ENCODE peak calls at places on chromosomes 13 and 19, in five cellular contexts. One of them, this sample, is unnamed.

GRCh38 chr19:963401-964022 is 20.6 kb upstream of the WDR18 start:
- DNase-seq in Kasumi-1: no peak
- DNase-seq in activated T-helper 1 cell treated with anti-CD3 and anti-CD28 coated beads, Interleukin-12 subunit alpha, Interleukin-12 subunit beta, Interleukin-2, Interleukin-4 antibody, amounts not matched to agents 30 ng/mL and 10 ng/mL and 1 ng/mL, durations not matched to agents 14 hours and 24 hours and 36 hours: no peak
- DNase-seq in stimulated activated CD8-positive, alpha-beta memory T cell treated with anti-CD3 and anti-CD28 coated beads, Interleukin-4, amount 100 ng/mL, for 1 hour: no peak
- DNase-seq in HCEC 1CT: no peak
- DNase-seq in this sample: no peak

GRCh38 chr19:36115453-36116343 is at the start of gene TBCB:
- DNase-seq in activated T-helper 1 cell treated with anti-CD3 and anti-CD28 coated beads, Interleukin-12 subunit alpha, Interleukin-12 subunit beta, Interleukin-2, Interleukin-4 antibody, amounts not matched to agents 30 ng/mL and 10 ng/mL and 1 ng/mL, durations not matched to agents 14 hours and 24 hours and 36 hours: peak
- DNase-seq in Kasumi-1: peak
- DNase-seq in stimulated activated CD8-positive, alpha-beta memory T cell treated with anti-CD3 and anti-CD28 coated beads, Interleukin-4, amount 100 ng/mL, for 1 hour: peak
- DNase-seq in HCEC 1CT: no peak
- DNase-seq in this sample: peak

GRCh38 chr13:34300559-34300958 is 482.6 kb downstream of the RFC3 start:
- DNase-seq in activated T-helper 1 cell treated with anti-CD3 and anti-CD28 coated beads, Interleukin-12 subunit alpha, Interleukin-12 subunit beta, Interleukin-2, Interleukin-4 antibody, amounts not matched to agents 30 ng/mL and 10 ng/mL and 1 ng/mL, durations not matched to agents 14 hours and 24 hours and 36 hours: no peak
- DNase-seq in Kasumi-1: no peak
- DNase-seq in HCEC 1CT: no peak
- DNase-seq in stimulated activated CD8-positive, alpha-beta memory T cell treated with anti-CD3 and anti-CD28 coated beads, Interleukin-4, amount 100 ng/mL, for 1 hour: no peak
- DNase-seq in this sample: peak

GRCh38 chr19:29006057-29006735 is 206.8 kb downstream of the UQCRFS1 start:
- DNase-seq in stimulated activated CD8-positive, alpha-beta memory T cell treated with anti-CD3 and anti-CD28 coated beads, Interleukin-4, amount 100 ng/mL, for 1 hour: no peak
- DNase-seq in HCEC 1CT: no peak
- DNase-seq in activated T-helper 1 cell treated with anti-CD3 and anti-CD28 coated beads, Interleukin-12 subunit alpha, Interleukin-12 subunit beta, Interleukin-2, Interleukin-4 antibody, amounts not matched to agents 30 ng/mL and 10 ng/mL and 1 ng/mL, durations not matched to agents 14 hours and 24 hours and 36 hours: no peak
- DNase-seq in Kasumi-1: no peak
- DNase-seq in this sample: peak

GRCh38 chr13:50052478-50052877 is 37.2 kb downstream of the KCNRG start:
- DNase-seq in stimulated activated CD8-positive, alpha-beta memory T cell treated with anti-CD3 and anti-CD28 coated beads, Interleukin-4, amount 100 ng/mL, for 1 hour: no peak
- DNase-seq in HCEC 1CT: no peak
- DNase-seq in Kasumi-1: no peak
- DNase-seq in activated T-helper 1 cell treated with anti-CD3 and anti-CD28 coated beads, Interleukin-12 subunit alpha, Interleukin-12 subunit beta, Interleukin-2, Interleukin-4 antibody, amounts not matched to agents 30 ng/mL and 10 ng/mL and 1 ng/mL, durations not matched to agents 14 hours and 24 hours and 36 hours: no peak
- DNase-seq in this sample: no peak

GRCh38 chr13:98300956-98301641 is 124.0 kb upstream of the RNF113B start:
- DNase-seq in HCEC 1CT: peak
- DNase-seq in stimulated activated CD8-positive, alpha-beta memory T cell treated with anti-CD3 and anti-CD28 coated beads, Interleukin-4, amount 100 ng/mL, for 1 hour: no peak
- DNase-seq in Kasumi-1: no peak
- DNase-seq in activated T-helper 1 cell treated with anti-CD3 and anti-CD28 coated beads, Interleukin-12 subunit alpha, Interleukin-12 subunit beta, Interleukin-2, Interleukin-4 antibody, amounts not matched to agents 30 ng/mL and 10 ng/mL and 1 ng/mL, durations not matched to agents 14 hours and 24 hours and 36 hours: no peak
- DNase-seq in this sample: peak

GRCh38 chr13:110491869-110492268 is 69.7 kb downstream of the RAB20 start:
- DNase-seq in HCEC 1CT: no peak
- DNase-seq in stimulated activated CD8-positive, alpha-beta memory T cell treated with anti-CD3 and anti-CD28 coated beads, Interleukin-4, amount 100 ng/mL, for 1 hour: no peak
- DNase-seq in activated T-helper 1 cell treated with anti-CD3 and anti-CD28 coated beads, Interleukin-12 subunit alpha, Interleukin-12 subunit beta, Interleukin-2, Interleukin-4 antibody, amounts not matched to agents 30 ng/mL and 10 ng/mL and 1 ng/mL, durations not matched to agents 14 hours and 24 hours and 36 hours: no peak
- DNase-seq in Kasumi-1: no peak
- DNase-seq in this sample: no peak

GRCh38 chr13:34748561-34748960 is 193.5 kb upstream of the NBEA start:
- DNase-seq in stimulated activated CD8-positive, alpha-beta memory T cell treated with anti-CD3 and anti-CD28 coated beads, Interleukin-4, amount 100 ng/mL, for 1 hour: no peak
- DNase-seq in activated T-helper 1 cell treated with anti-CD3 and anti-CD28 coated beads, Interleukin-12 subunit alpha, Interleukin-12 subunit beta, Interleukin-2, Interleukin-4 antibody, amounts not matched to agents 30 ng/mL and 10 ng/mL and 1 ng/mL, durations not matched to agents 14 hours and 24 hours and 36 hours: no peak
- DNase-seq in Kasumi-1: no peak
- DNase-seq in HCEC 1CT: no peak
- DNase-seq in this sample: no peak

GRCh38 chr19:56291857-56292256 is 19.3 kb downstream of the EDDM13 start:
- DNase-seq in activated T-helper 1 cell treated with anti-CD3 and anti-CD28 coated beads, Interleukin-12 subunit alpha, Interleukin-12 subunit beta, Interleukin-2, Interleukin-4 antibody, amounts not matched to agents 30 ng/mL and 10 ng/mL and 1 ng/mL, durations not matched to agents 14 hours and 24 hours and 36 hours: no peak
- DNase-seq in Kasumi-1: no peak
- DNase-seq in stimulated activated CD8-positive, alpha-beta memory T cell treated with anti-CD3 and anti-CD28 coated beads, Interleukin-4, amount 100 ng/mL, for 1 hour: no peak
- DNase-seq in HCEC 1CT: no peak
- DNase-seq in this sample: peak

GRCh38 chr19:13597625-13598024 is 91.3 kb upstream of the CACNA1A start:
- DNase-seq in stimulated activated CD8-positive, alpha-beta memory T cell treated with anti-CD3 and anti-CD28 coated beads, Interleukin-4, amount 100 ng/mL, for 1 hour: peak
- DNase-seq in activated T-helper 1 cell treated with anti-CD3 and anti-CD28 coated beads, Interleukin-12 subunit alpha, Interleukin-12 subunit beta, Interleukin-2, Interleukin-4 antibody, amounts not matched to agents 30 ng/mL and 10 ng/mL and 1 ng/mL, durations not matched to agents 14 hours and 24 hours and 36 hours: peak
- DNase-seq in HCEC 1CT: peak
- DNase-seq in Kasumi-1: peak
- DNase-seq in this sample: peak

GRCh38 chr13:40149611-40150283 is 494.3 kb downstream of the COG6 start:
- DNase-seq in Kasumi-1: no peak
- DNase-seq in stimulated activated CD8-positive, alpha-beta memory T cell treated with anti-CD3 and anti-CD28 coated beads, Interleukin-4, amount 100 ng/mL, for 1 hour: no peak
- DNase-seq in HCEC 1CT: peak
- DNase-seq in activated T-helper 1 cell treated with anti-CD3 and anti-CD28 coated beads, Interleukin-12 subunit alpha, Interleukin-12 subunit beta, Interleukin-2, Interleukin-4 antibody, amounts not matched to agents 30 ng/mL and 10 ng/mL and 1 ng/mL, durations not matched to agents 14 hours and 24 hours and 36 hours: no peak
- DNase-seq in this sample: peak

GRCh38 chr19:5913739-5914357 is at the start of gene CAPS:
- DNase-seq in activated T-helper 1 cell treated with anti-CD3 and anti-CD28 coated beads, Interleukin-12 subunit alpha, Interleukin-12 subunit beta, Interleukin-2, Interleukin-4 antibody, amounts not matched to agents 30 ng/mL and 10 ng/mL and 1 ng/mL, durations not matched to agents 14 hours and 24 hours and 36 hours: no peak
- DNase-seq in stimulated activated CD8-positive, alpha-beta memory T cell treated with anti-CD3 and anti-CD28 coated beads, Interleukin-4, amount 100 ng/mL, for 1 hour: no peak
- DNase-seq in Kasumi-1: no peak
- DNase-seq in HCEC 1CT: no peak
- DNase-seq in this sample: peak

GRCh38 chr19:658916-659839 is 3.8 kb downstream of the RNF126 start:
- DNase-seq in HCEC 1CT: no peak
- DNase-seq in stimulated activated CD8-positive, alpha-beta memory T cell treated with anti-CD3 and anti-CD28 coated beads, Interleukin-4, amount 100 ng/mL, for 1 hour: no peak
- DNase-seq in activated T-helper 1 cell treated with anti-CD3 and anti-CD28 coated beads, Interleukin-12 subunit alpha, Interleukin-12 subunit beta, Interleukin-2, Interleukin-4 antibody, amounts not matched to agents 30 ng/mL and 10 ng/mL and 1 ng/mL, durations not matched to agents 14 hours and 24 hours and 36 hours: no peak
- DNase-seq in Kasumi-1: no peak
- DNase-seq in this sample: no peak

This sample was measured in HT1080.